ENCODE peak calls at places on chromosomes 6 and 20, in seven cellular contexts. J is choroid plexus epithelial cell; P is activated CD4-positive, alpha-beta T cell treated with anti-CD3 and anti-CD28 coated beads for 24 hours; Y is IMR-90; I is globus pallidus; F is BJ; T is kidney. X is an unnamed sample.

GRCh38 chr6:98539669-98540207 is 294.6 kb upstream of the POU3F2 start:
- DNase-seq in J (no peak), P (no peak), Y (no peak), I (no peak), F (no peak), T (no peak), X (peak; percentile 41)

GRCh38 chr6:122033564-122034181 is 365.8 kb upstream of the HSF2 start:
- DNase-seq in J (peak; percentile 86), P (no peak), Y (peak; percentile 70), I (peak; percentile 33), F (no peak), T (no peak), X (peak; percentile 55)

GRCh38 chr6:34067814-34068213 is 78.1 kb downstream of the GRM4 start:
- DNase-seq in J (peak; percentile 16), P (no peak), Y (no peak), I (no peak), F (no peak), T (no peak), X (no peak)

GRCh38 chr6:108968746-108969316 is 120.6 kb downstream of the ARMC2 start:
- DNase-seq in J (no peak), P (no peak), Y (no peak), I (no peak), F (no peak), T (no peak), X (no peak)

GRCh38 chr6:13461352-13461751 is 26.0 kb downstream of the GFOD1 start:
- DNase-seq in J (no peak), P (no peak), Y (no peak), I (no peak), F (no peak), T (no peak), X (no peak)

GRCh38 chr20:2701671-2702081 is 9.1 kb downstream of the EBF4 start:
- DNase-seq in J (no peak), P (no peak), Y (no peak), I (no peak), F (no peak), T (no peak), X (no peak)

GRCh38 chr6:15089569-15090144 is 156.2 kb upstream of the JARID2 start:
- DNase-seq in J (no peak), P (no peak), Y (no peak), I (no peak), F (no peak), T (no peak), X (no peak)

GRCh38 chr6:113645576-113645970 is 211.6 kb upstream of the MARCKS start:
- DNase-seq in J (peak; percentile 96), P (no peak), Y (peak; percentile 97), I (no peak), F (peak; percentile 99), T (no peak), X (no peak)